ENCODE peak calls at places on chromosomes 12 and 14, in four cellular contexts. Y is H1, X is K562, L is HepG2. J is an unnamed sample.

GRCh38 chr14:34364201-34364600 is 97.8 kb downstream of the SPTSSA start:
- DNase-seq in L (no peak), X (no peak), Y (no peak), J (no peak)

GRCh38 chr12:79451988-79452387 is 238.8 kb downstream of the PAWR start:
- DNase-seq in X (no peak), Y (no peak), L (peak), J (no peak)

GRCh38 chr12:101863971-101864370 is 13.4 kb upstream of the DRAM1 start:
- DNase-seq in X (no peak), Y (no peak), L (no peak), J (no peak)

GRCh38 chr12:49094104-49094948 is at the start of gene DHH:
- DNase-seq in L (no peak), X (peak), Y (no peak), J (no peak)

GRCh38 chr14:102824832-102825231 is 47.6 kb downstream of the TRAF3 start:
- DNase-seq in X (no peak), L (no peak), Y (no peak), J (no peak)

GRCh38 chr12:84986586-84986985 is 49.5 kb downstream of the TSPAN19 start:
- DNase-seq in X (no peak), Y (no peak), L (no peak), J (no peak)

GRCh38 chr14:23094666-23095195 is at the start of gene ACIN1:
- DNase-seq in Y (no peak), L (peak), X (peak), J (peak)

GRCh38 chr14:74804219-74804825 is 41.2 kb downstream of the YLPM1 start:
- DNase-seq in L (peak), X (peak), Y (no peak), J (no peak)

GRCh38 chr12:87157791-87158190 is 871.4 kb downstream of the C12orf50 start:
- DNase-seq in L (no peak), X (no peak), Y (peak), J (no peak)

GRCh38 chr14:93263416-93263815 is 56.4 kb downstream of the UBR7 start:
- DNase-seq in Y (no peak), X (no peak), L (no peak), J (no peak)

GRCh38 chr12:121610239-121611149 is 15.8 kb upstream of the ORAI1 start:
- DNase-seq in X (no peak), Y (no peak), L (no peak), J (no peak)

GRCh38 chr14:58625438-58625837 is 12.3 kb upstream of the DACT1 start:
- DNase-seq in L (no peak), Y (no peak), X (no peak), J (no peak)

GRCh38 chr12:104187446-104188155 is 28.0 kb upstream of the TXNRD1 start:
- DNase-seq in X (no peak), Y (no peak), L (no peak), J (no peak)

GRCh38 chr12:57522019-57522886 is at the start of gene MBD6:
- DNase-seq in L (peak), Y (no peak), X (peak), J (peak)

GRCh38 chr14:58587271-58587670 is 50.5 kb upstream of the DACT1 start:
- DNase-seq in X (no peak), Y (no peak), L (no peak), J (no peak)

GRCh38 chr12:67661311-67662011 is 12.9 kb downstream of the DYRK2 start:
- DNase-seq in X (no peak), L (no peak), Y (no peak), J (no peak)

GRCh38 chr14:59215353-59215752 is 26.9 kb downstream of the DAAM1 start:
- DNase-seq in Y (no peak), X (no peak), L (peak), J (no peak)

GRCh38 chr12:55748230-55748993 is 5.5 kb downstream of the GDF11 start:
- DNase-seq in X (no peak), L (no peak), Y (no peak), J (no peak)

GRCh38 chr12:86711716-86712115 is 455.5 kb upstream of the MGAT4C start:
- DNase-seq in X (no peak), Y (no peak), L (no peak), J (no peak)

GRCh38 chr12:34257093-34257492 is 234.8 kb downstream of the ALG10 start:
- DNase-seq in L (no peak), Y (no peak), X (peak), J (no peak)

GRCh38 chr14:102560436-102561261 is 31.8 kb upstream of the RCOR1 start:
- DNase-seq in L (no peak), X (no peak), Y (no peak), J (no peak)

GRCh38 chr12:102527256-102527720 is 46.9 kb upstream of the IGF1 start:
- DNase-seq in X (no peak), Y (no peak), L (no peak), J (no peak)

GRCh38 chr12:96274331-96274730 is 80.2 kb downstream of the ELK3 start:
- DNase-seq in Y (no peak), L (no peak), X (no peak), J (no peak)

GRCh38 chr14:51653855-51654548 is 2.3 kb downstream of the FRMD6 start:
- DNase-seq in X (no peak), L (no peak), Y (no peak), J (no peak)

GRCh38 chr12:58242803-58243628 is 301.6 kb downstream of the ATP23 start:
- DNase-seq in Y (no peak), L (no peak), X (no peak), J (no peak)

GRCh38 chr12:130127909-130128763 is 34.1 kb upstream of the FZD10 start:
- DNase-seq in L (no peak), X (no peak), Y (no peak), J (no peak)

GRCh38 chr12:79926951-79927350 is 7.9 kb downstream of the PPP1R12A start:
- DNase-seq in Y (no peak), X (no peak), L (no peak), J (no peak)

GRCh38 chr14:38254565-38255407 is 1.1 kb downstream of the CLEC14A start:
- DNase-seq in Y (peak), X (no peak), L (no peak), J (no peak)

GRCh38 chr12:127260531-127260930 is 1006.4 kb upstream of the TMEM132C start:
- DNase-seq in L (no peak), Y (no peak), X (no peak), J (no peak)

GRCh38 chr12:95646781-95647184 is 95.5 kb upstream of the USP44 start:
- DNase-seq in L (no peak), X (no peak), Y (no peak), J (no peak)

GRCh38 chr12:57764662-57765002 is 2.2 kb downstream of the CYP27B1 start:
- DNase-seq in L (no peak), X (no peak), Y (no peak), J (no peak)

GRCh38 chr12:117595751-117596150 is 234.3 kb upstream of the NOS1 start:
- DNase-seq in Y (no peak), X (no peak), L (no peak), J (no peak)

GRCh38 chr12:114011711-114012110 is 45.6 kb upstream of the RBM19 start:
- DNase-seq in L (no peak), Y (no peak), X (no peak), J (no peak)

GRCh38 chr12:3135522-3136461 is 58.6 kb downstream of the TSPAN9 start:
- DNase-seq in L (peak), Y (peak), X (peak), J (peak)

GRCh38 chr14:93081875-93082570 is 33.7 kb downstream of the ITPK1 start:
- DNase-seq in L (no peak), Y (no peak), X (no peak), J (no peak)

DNA sequence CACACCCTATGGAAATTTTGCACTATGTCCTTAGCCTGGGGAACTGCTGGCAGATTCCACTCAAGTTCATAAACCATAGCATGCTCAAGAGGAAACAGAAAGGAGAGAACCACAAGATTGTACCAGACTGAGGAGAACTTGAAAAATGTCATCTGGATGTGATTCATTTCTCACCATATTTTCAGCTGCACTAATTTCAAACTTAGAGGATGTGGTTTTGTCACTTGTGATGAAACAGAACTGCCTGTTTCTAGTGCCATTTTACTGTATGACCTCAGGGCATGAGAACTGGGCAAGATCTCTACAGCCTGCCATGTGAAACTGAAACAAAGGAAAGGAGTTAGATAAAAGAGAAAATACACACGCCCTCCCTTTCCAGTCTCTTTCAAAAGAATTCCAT is 1493.1 kb upstream of the FLRT2 start:
- DNase-seq in L (no peak), Y (no peak), X (no peak), J (peak)
- TF ChIP-seq SRF in L (no peak), Y (no peak), X (no peak), J (no peak)

GRCh38 chr12:100862600-100863149 is 68.1 kb downstream of the ANO4 start:
- DNase-seq in Y (no peak), L (no peak), X (no peak), J (no peak)
- TF ChIP-seq BRCA1 in Y (no peak), L (no peak), X (no peak), J (no peak)

GRCh38 chr12:108694812-108695278 is 36.5 kb downstream of the CORO1C start:
- DNase-seq in L (no peak), Y (no peak), X (peak), J (no peak)
- TF ChIP-seq SRF in L (no peak), Y (no peak), X (no peak), J (no peak)

GRCh38 chr12:62749586-62749985 is 185.4 kb downstream of the PPM1H start:
- DNase-seq in L (no peak), X (no peak), Y (no peak), J (no peak)
- TF ChIP-seq BRCA1 in L (no peak), X (no peak), Y (no peak), J (no peak)

GRCh38 chr14:21042918-21043317 is 756 bp downstream of the RNASE7 start:
- DNase-seq in Y (no peak), X (no peak), L (no peak), J (no peak)
- TF ChIP-seq SRF in Y (no peak), X (no peak), L (no peak), J (no peak)

GRCh38 chr12:6839482-6840201 is 1.1 kb upstream of the GNB3 start:
- DNase-seq in Y (no peak), L (no peak), X (no peak), J (no peak)
- TF ChIP-seq BRCA1 in Y (no peak), L (no peak), X (no peak), J (no peak)

GRCh38 chr12:46219892-46220655 is 48.8 kb downstream of the SLC38A1 start:
- DNase-seq in X (peak), Y (no peak), L (peak), J (no peak)
- TF ChIP-seq SRF in X (no peak), Y (no peak), L (no peak), J (no peak)